ENCODE peak calls at places on chromosomes 7 and 10, in nine cellular contexts. I, N, Y, M, W, B, G, L and F are unnamed samples.

GRCh38 chr10:73439055-73439454 is 5.7 kb upstream of the MSS51 start:
- DNase-seq in I (peak; percentile 66), N (no peak), Y (no peak), M (peak; percentile 2), W (no peak), B (no peak), G (no peak), L (no peak), F (no peak)

GRCh38 chr7:51013218-51013786 is 230.6 kb upstream of the GRB10 start:
- DNase-seq in I (no peak), N (no peak), Y (no peak), M (no peak), W (no peak), B (no peak), G (no peak), L (no peak), F (peak; percentile 26)

GRCh38 chr10:62159357-62159756 is 109.3 kb downstream of the RTKN2 start:
- DNase-seq in I (no peak), N (no peak), Y (no peak), M (peak; percentile 8), W (no peak), B (no peak), G (no peak), L (no peak), F (no peak)

GRCh38 chr7:116930156-116930913 is 23.0 kb upstream of the ST7 start:
- DNase-seq in I (peak; percentile 82), N (peak; percentile 85), Y (peak; percentile 77), M (peak; percentile 61), W (peak; percentile 65), B (peak; percentile 89), G (peak; percentile 89), L (peak; percentile 94), F (peak; percentile 84)

GRCh38 chr7:101134399-101134980 is 7.6 kb downstream of the SERPINE1 start:
- DNase-seq in I (no peak), N (no peak), Y (no peak), M (no peak), W (no peak), B (no peak), G (no peak), L (no peak), F (no peak)

GRCh38 chr7:44065431-44066110 is at the start of gene PGAM2:
- DNase-seq in I (no peak), N (peak; percentile 18), Y (peak; percentile 23), M (no peak), W (no peak), B (peak; percentile 76), G (no peak), L (peak; percentile 73), F (no peak)

GRCh38 chr7:141974831-141975230 is 1.3 kb upstream of the TAS2R38 start:
- DNase-seq in I (no peak), N (peak; percentile 34), Y (no peak), M (peak; percentile 37), W (peak; percentile 14), B (peak; percentile 2), G (peak; percentile 46), L (no peak), F (no peak)

GRCh38 chr7:66050337-66050957 is 25.2 kb upstream of the ASL start:
- DNase-seq in I (no peak), N (no peak), Y (no peak), M (no peak), W (no peak), B (no peak), G (no peak), L (no peak), F (no peak)

GRCh38 chr10:117260094-117260493 is 19.2 kb downstream of the SLC18A2 start:
- DNase-seq in I (no peak), N (no peak), Y (no peak), M (no peak), W (no peak), B (no peak), G (no peak), L (no peak), F (no peak)

GRCh38 chr7:115574676-115575291 is 455.8 kb downstream of the TFEC start:
- DNase-seq in I (no peak), N (no peak), Y (no peak), M (no peak), W (no peak), B (no peak), G (no peak), L (no peak), F (no peak)

GRCh38 chr10:101902032-101902799 is 58.6 kb upstream of the KCNIP2 start:
- DNase-seq in I (no peak), N (no peak), Y (no peak), M (no peak), W (no peak), B (no peak), G (no peak), L (no peak), F (no peak)

GRCh38 chr10:59838390-59838789 is 68.0 kb downstream of the CCDC6 start:
- DNase-seq in I (no peak), N (no peak), Y (no peak), M (peak; percentile 21), W (no peak), B (no peak), G (no peak), L (no peak), F (no peak)

GRCh38 chr7:137791947-137792346 is 54.8 kb downstream of the DGKI start:
- DNase-seq in I (no peak), N (no peak), Y (no peak), M (no peak), W (no peak), B (no peak), G (no peak), L (no peak), F (no peak)

GRCh38 chr7:151824285-151824950 is 52.5 kb downstream of the PRKAG2 start:
- DNase-seq in I (no peak), N (no peak), Y (no peak), M (no peak), W (no peak), B (no peak), G (no peak), L (no peak), F (no peak)

GRCh38 chr10:49090696-49091338 is 24.5 kb downstream of the VSTM4 start:
- DNase-seq in I (no peak), N (no peak), Y (no peak), M (no peak), W (no peak), B (no peak), G (no peak), L (no peak), F (peak; percentile 21)

GRCh38 chr10:77889277-77889903 is 37.2 kb downstream of the DLG5 start:
- DNase-seq in I (no peak), N (peak; percentile 74), Y (peak; percentile 34), M (peak; percentile 72), W (no peak), B (peak; percentile 97), G (peak; percentile 89), L (peak; percentile 69), F (peak; percentile 85)

GRCh38 chr7:90407484-90407821 is 4.2 kb downstream of the CLDN12 start:
- DNase-seq in I (no peak), N (no peak), Y (no peak), M (no peak), W (no peak), B (no peak), G (no peak), L (no peak), F (no peak)
- H3K27ac ChIP-seq in I (no peak overlapping the region), N (no peak overlapping the region), Y (peak overlapping the region; percentile 2), M (no peak overlapping the region), W (no peak overlapping the region), B (no peak overlapping the region), G (no peak overlapping the region), L (no peak overlapping the region), F (no peak overlapping the region)

GRCh38 chr10:397321-398068 is 262.2 kb downstream of the ZMYND11 start:
- DNase-seq in I (no peak), N (no peak), Y (no peak), M (no peak), W (no peak), B (peak; percentile 93), G (no peak), L (no peak), F (no peak)
- H3K27ac ChIP-seq in I (no peak overlapping the region), N (no peak overlapping the region), Y (no peak overlapping the region), M (no peak overlapping the region), W (no peak overlapping the region), B (peak overlapping the region; percentile 89), G (no peak overlapping the region), L (peak overlapping the region; percentile 17), F (no peak overlapping the region)

GRCh38 chr7:77338260-77338659 is 77.9 kb downstream of the GSAP start:
- DNase-seq in I (no peak), N (no peak), Y (no peak), M (no peak), W (no peak), B (no peak), G (no peak), L (no peak), F (no peak)

GRCh38 chr7:77339726-77340125 is 76.4 kb downstream of the GSAP start:
- DNase-seq in I (no peak), N (no peak), Y (no peak), M (no peak), W (no peak), B (no peak), G (no peak), L (no peak), F (no peak)

GRCh38 chr7:77335581-77335980 is 80.6 kb downstream of the GSAP start:
- DNase-seq in I (no peak), N (no peak), Y (no peak), M (no peak), W (no peak), B (no peak), G (no peak), L (no peak), F (no peak)

GRCh38 chr7:77337456-77337990 is 78.6 kb downstream of the GSAP start:
- DNase-seq in I (peak; percentile 27), N (no peak), Y (no peak), M (no peak), W (no peak), B (no peak), G (no peak), L (no peak), F (no peak)

DNA sequence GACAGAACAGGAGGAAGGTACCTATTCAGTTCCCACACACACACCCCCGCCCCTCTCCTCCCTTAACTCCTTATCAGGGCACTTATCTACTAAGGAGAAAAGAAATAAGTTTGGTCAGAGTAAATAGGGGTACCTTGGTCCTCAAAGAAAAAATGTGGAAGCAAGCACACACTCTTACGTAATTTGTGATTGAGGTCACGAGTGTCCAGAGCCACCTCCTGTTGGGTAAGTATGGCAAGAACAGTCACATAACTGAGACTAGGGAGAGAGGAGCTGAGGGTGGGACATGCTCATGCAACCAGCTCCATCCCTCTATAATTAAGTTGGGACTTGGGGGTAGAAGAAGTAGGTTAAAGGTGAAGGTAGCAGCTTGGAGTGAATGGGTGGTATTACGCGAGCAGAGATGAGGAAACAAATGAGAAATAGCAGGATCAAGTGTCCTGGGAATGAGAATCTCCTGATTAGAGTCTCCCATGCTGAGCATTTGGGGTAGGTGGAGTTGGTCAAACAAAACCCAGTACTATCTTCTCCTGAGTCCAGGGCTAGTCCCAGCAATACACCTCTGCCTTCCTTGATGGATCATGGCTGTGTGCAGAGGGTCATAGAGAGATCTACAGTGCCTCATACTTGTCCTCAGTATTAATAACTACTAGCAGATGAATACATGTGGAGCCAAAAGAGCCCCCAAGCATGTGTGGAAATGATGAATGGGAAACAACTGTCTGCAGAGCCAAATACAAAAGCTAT is 77.1 kb downstream of the GSAP start:
- DNase-seq in I (peak; percentile 45), N (no peak), Y (no peak), M (no peak), W (no peak), B (no peak), G (no peak), L (no peak), F (peak; percentile 47)
- H3K27ac ChIP-seq in I (no peak overlapping the region), N (no peak overlapping the region), Y (no peak overlapping the region), M (no peak overlapping the region), W (no peak overlapping the region), B (no peak overlapping the region), G (no peak overlapping the region), L (no peak overlapping the region), F (no peak overlapping the region)

GRCh38 chr7:96729795-96730194 is 20.1 kb upstream of the SEM1 start:
- DNase-seq in I (no peak), N (no peak), Y (no peak), M (peak; percentile 48), W (no peak), B (no peak), G (no peak), L (no peak), F (no peak)
- H3K27ac ChIP-seq in I (no peak overlapping the region), N (no peak overlapping the region), Y (no peak overlapping the region), M (no peak overlapping the region), W (no peak overlapping the region), B (no peak overlapping the region), G (no peak overlapping the region), L (no peak overlapping the region), F (no peak overlapping the region)